ENCODE peak calls at places on chromosomes 12 and 14, in ten cellular contexts. Y, P, C, G, R, T, D, A, F and B are unnamed samples. For H3K4me1, the result is how much of the 10 kb centered on the place peaks cover.

GRCh38 chr12:6234906-6235305 is 34.7 kb downstream of the CD9 start:
- DNase-seq in Y (no peak), P (peak), C (no peak), G (peak), R (no peak), T (no peak), D (no peak), A (no peak), F (no peak), B (no peak)

GRCh38 chr12:64610660-64611429 is 550 bp downstream of the RASSF3 start:
- DNase-seq in Y (peak), P (peak), C (peak), G (peak), R (peak), T (peak), D (peak), A (peak), F (peak), B (peak)

GRCh38 chr12:3032770-3033537 is 44.2 kb upstream of the TSPAN9 start:
- DNase-seq in Y (no peak), P (peak), C (no peak), G (no peak), R (no peak), T (peak), D (no peak), A (no peak), F (no peak), B (no peak)

GRCh38 chr12:15011162-15011561 is 38.3 kb downstream of the PDE6H start:
- DNase-seq in Y (no peak), P (no peak), C (no peak), G (no peak), R (no peak), T (no peak), D (no peak), A (no peak), F (peak), B (no peak)

GRCh38 chr12:50764116-50764860 is 387 bp downstream of the ATF1 start:
- DNase-seq in Y (peak), P (peak), C (peak), G (peak), R (peak), T (peak), D (no peak), A (peak), F (peak), B (peak)

GRCh38 chr14:96626916-96627315 is 124.7 kb downstream of the PAPOLA start:
- DNase-seq in Y (no peak), P (peak), C (no peak), G (no peak), R (no peak), T (no peak), D (no peak), A (no peak), F (no peak), B (no peak)

GRCh38 chr12:97567619-97568110 is 105.1 kb downstream of the RMST start:
- DNase-seq in Y (no peak), P (no peak), C (no peak), G (no peak), R (no peak), T (no peak), D (no peak), A (no peak), F (no peak), B (no peak)

GRCh38 chr14:91376547-91377477 is 40.8 kb downstream of the CCDC88C start:
- DNase-seq in Y (no peak), P (no peak), C (no peak), G (no peak), R (no peak), T (no peak), D (no peak), A (no peak), F (no peak), B (no peak)

GRCh38 chr14:60094306-60094897 is 2.7 kb downstream of the PCNX4 start:
- DNase-seq in Y (no peak), P (no peak), C (no peak), G (no peak), R (no peak), T (no peak), D (no peak), A (peak), F (peak), B (no peak)

GRCh38 chr12:69239922-69240624 is 704 bp downstream of the CPSF6 start:
- DNase-seq in Y (peak), P (peak), C (peak), G (peak), R (peak), T (peak), D (peak), A (peak), F (peak), B (peak)

GRCh38 chr14:74324945-74325361 is 22.2 kb upstream of the ABCD4 start:
- DNase-seq in Y (no peak), P (no peak), C (no peak), G (no peak), R (no peak), T (no peak), D (no peak), A (peak), F (peak), B (no peak)

GRCh38 chr12:2637371-2637770 is 157.4 kb upstream of the FKBP4 start:
- DNase-seq in Y (no peak), P (peak), C (no peak), G (no peak), R (no peak), T (no peak), D (no peak), A (no peak), F (no peak), B (no peak)

GRCh38 chr12:47071241-47071852 is 8.1 kb upstream of the PCED1B start:
- DNase-seq in Y (no peak), P (no peak), C (no peak), G (no peak), R (no peak), T (no peak), D (no peak), A (no peak), F (peak), B (no peak)

GRCh38 chr14:30876692-30877091 is 2.3 kb downstream of the COCH start:
- DNase-seq in Y (no peak), P (no peak), C (no peak), G (no peak), R (no peak), T (no peak), D (no peak), A (no peak), F (no peak), B (no peak)

GRCh38 chr12:47276253-47277070 is 196.7 kb upstream of the AMIGO2 start:
- DNase-seq in Y (no peak), P (no peak), C (no peak), G (peak), R (no peak), T (peak), D (peak), A (peak), F (peak), B (peak)

GRCh38 chr14:96727490-96727889 is 69.7 kb upstream of the VRK1 start:
- DNase-seq in Y (no peak), P (no peak), C (no peak), G (no peak), R (no peak), T (no peak), D (no peak), A (no peak), F (no peak), B (no peak)

GRCh38 chr12:23140710-23141109 is 515.7 kb downstream of the ETNK1 start:
- DNase-seq in Y (no peak), P (no peak), C (no peak), G (no peak), R (no peak), T (no peak), D (no peak), A (peak), F (no peak), B (no peak)

GRCh38 chr14:99001241-99001640 is 270.8 kb downstream of the BCL11B start:
- DNase-seq in Y (no peak), P (no peak), C (no peak), G (no peak), R (no peak), T (no peak), D (no peak), A (no peak), F (no peak), B (no peak)

GRCh38 chr12:103924761-103925641 is 5.2 kb upstream of the HSP90B1 start:
- DNase-seq in Y (no peak), P (no peak), C (no peak), G (no peak), R (no peak), T (no peak), D (no peak), A (peak), F (peak), B (no peak)

GRCh38 chr14:59274991-59275391 is 86.5 kb downstream of the DAAM1 start:
- DNase-seq in Y (peak), P (no peak), C (no peak), G (no peak), R (peak), T (peak), D (no peak), A (no peak), F (no peak), B (no peak)

GRCh38 chr12:121237415-121237814 is 27.5 kb downstream of the P2RX4 start:
- DNase-seq in Y (no peak), P (no peak), C (peak), G (no peak), R (no peak), T (no peak), D (no peak), A (no peak), F (no peak), B (no peak)

GRCh38 chr12:1044697-1045096 is 53.7 kb downstream of the ERC1 start:
- DNase-seq in Y (no peak), P (no peak), C (no peak), G (no peak), R (no peak), T (no peak), D (no peak), A (peak), F (peak), B (no peak)

GRCh38 chr14:38138581-38139138 is 69.0 kb upstream of the SSTR1 start:
- DNase-seq in Y (no peak), P (no peak), C (no peak), G (no peak), R (no peak), T (no peak), D (no peak), A (peak), F (peak), B (no peak)

GRCh38 chr12:22286569-22286968 is 47.9 kb downstream of the ST8SIA1 start:
- DNase-seq in Y (no peak), P (no peak), C (no peak), G (no peak), R (no peak), T (no peak), D (no peak), A (peak), F (peak), B (no peak)

GRCh38 chr12:72586456-72586855 is 314.3 kb downstream of the TRHDE start:
- DNase-seq in Y (no peak), P (no peak), C (no peak), G (no peak), R (no peak), T (no peak), D (no peak), A (no peak), F (no peak), B (no peak)

GRCh38 chr12:77120695-77121094 is 55.3 kb upstream of the E2F7 start:
- DNase-seq in Y (no peak), P (no peak), C (no peak), G (no peak), R (no peak), T (no peak), D (no peak), A (peak), F (peak), B (no peak)

GRCh38 chr14:36271939-36272907 is 48.2 kb downstream of the MBIP start:
- DNase-seq in Y (no peak), P (no peak), C (peak), G (peak), R (no peak), T (no peak), D (peak), A (peak), F (peak), B (no peak)

GRCh38 chr14:101062611-101063010 is 159.1 kb upstream of the RTL1 start:
- DNase-seq in Y (no peak), P (peak), C (no peak), G (no peak), R (no peak), T (no peak), D (no peak), A (peak), F (no peak), B (no peak)

GRCh38 chr12:88957358-88957757 is 377.1 kb upstream of the KITLG start:
- DNase-seq in Y (no peak), P (no peak), C (no peak), G (no peak), R (no peak), T (no peak), D (no peak), A (no peak), F (peak), B (no peak)
- H3K4me1 ChIP-seq in Y (under half), P (under half), C (under half), G (under half), R (under half), T (under half), D (under half), A (under half), F (under half), B (under half)

DNA sequence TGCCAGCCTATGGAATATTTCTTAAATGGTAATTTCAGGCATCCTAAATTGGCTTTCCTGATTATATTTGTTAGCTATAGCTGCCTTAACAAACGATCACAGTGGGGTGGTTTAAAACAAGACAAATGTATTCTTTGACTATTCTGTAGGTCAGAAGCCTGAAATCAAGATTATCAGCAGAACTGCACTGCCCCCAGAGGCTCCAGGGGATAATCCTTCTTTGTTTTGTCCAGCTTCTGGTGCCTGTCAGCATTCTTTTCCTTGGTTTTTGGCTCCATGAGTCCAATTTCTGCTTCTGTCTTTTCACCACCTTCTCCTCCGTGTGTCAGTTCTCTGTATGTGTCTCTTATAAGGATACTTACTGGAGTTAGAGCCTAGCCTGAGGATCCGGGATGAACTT is 1282.2 kb upstream of the USP15 start:
- DNase-seq in Y (no peak), P (no peak), C (no peak), G (no peak), R (no peak), T (no peak), D (no peak), A (no peak), F (no peak), B (no peak)
- H3K27ac ChIP-seq in Y (no peak), P (no peak), C (no peak), G (no peak), R (no peak), T (no peak), D (no peak), A (no peak), F (no peak), B (no peak)

DNA sequence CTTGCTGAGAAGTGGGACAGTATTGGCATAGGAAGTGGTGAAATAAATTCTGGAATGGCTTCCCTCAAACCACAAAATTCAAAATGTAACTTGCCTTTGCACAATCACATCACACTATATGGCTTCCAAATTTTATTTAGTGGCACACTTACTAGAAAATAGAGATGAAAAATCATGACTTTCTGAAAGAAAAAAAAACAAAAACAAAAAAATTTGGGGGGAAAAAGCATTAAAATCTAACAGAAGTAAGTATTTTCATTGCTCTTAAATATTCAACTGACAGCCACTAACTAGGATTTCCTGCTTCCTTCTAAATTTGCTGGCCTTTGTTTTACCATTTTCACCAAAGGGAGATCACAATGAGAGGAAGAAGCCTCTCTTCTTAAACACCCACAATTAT is 23.0 kb downstream of the ATF7 start:
- DNase-seq in Y (no peak), P (no peak), C (no peak), G (no peak), R (no peak), T (no peak), D (no peak), A (no peak), F (no peak), B (no peak)
- H3K4me1 ChIP-seq in Y (under half), P (under half), C (under half), G (under half), R (under half), T (under half), D (under half), A (under half), F (under half), B (under half)

GRCh38 chr14:61493239-61493638 is 171.9 kb downstream of the PRKCH start:
- DNase-seq in Y (no peak), P (no peak), C (no peak), G (no peak), R (no peak), T (no peak), D (no peak), A (peak), F (peak), B (no peak)

GRCh38 chr14:61491224-61491623 is 169.8 kb downstream of the PRKCH start:
- DNase-seq in Y (no peak), P (no peak), C (no peak), G (no peak), R (no peak), T (no peak), D (no peak), A (no peak), F (no peak), B (no peak)

GRCh38 chr14:61493996-61494395 is 172.6 kb downstream of the PRKCH start:
- DNase-seq in Y (no peak), P (no peak), C (no peak), G (no peak), R (no peak), T (no peak), D (no peak), A (no peak), F (peak), B (no peak)

GRCh38 chr14:61491876-61492440 is 170.6 kb downstream of the PRKCH start:
- DNase-seq in Y (no peak), P (no peak), C (no peak), G (no peak), R (no peak), T (no peak), D (no peak), A (no peak), F (no peak), B (no peak)

DNA sequence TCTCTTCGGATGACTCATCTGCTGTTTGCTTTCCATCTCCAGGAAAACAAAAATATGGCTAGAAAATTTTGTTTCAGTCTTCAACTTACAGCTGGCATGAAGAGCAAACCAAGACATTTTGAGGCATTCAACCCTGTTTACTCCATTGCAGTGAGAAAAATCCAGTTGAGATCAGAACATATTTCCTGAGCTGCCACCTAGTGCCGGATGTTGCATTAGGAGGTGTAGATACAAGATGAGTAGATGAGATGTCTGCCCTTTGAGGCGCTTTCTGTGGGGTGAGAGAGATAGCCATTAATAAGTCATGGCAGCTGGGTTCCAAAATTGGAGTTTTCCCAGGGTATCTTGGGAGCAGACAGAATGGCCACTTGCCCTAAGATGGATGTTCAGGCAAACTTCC is 171.1 kb downstream of the PRKCH start:
- DNase-seq in Y (no peak), P (no peak), C (no peak), G (no peak), R (no peak), T (no peak), D (no peak), A (no peak), F (no peak), B (no peak)
- H3K27ac ChIP-seq in Y (peak), P (no peak), C (peak), G (no peak), R (no peak), T (no peak), D (no peak), A (no peak), F (peak), B (peak)